ENCODE peak calls at places on chromosomes 4 and X, in six cellular contexts. One of them, this sample, is unnamed.

GRCh38 chr4:42371306-42372063 is 25.8 kb upstream of the SHISA3 start:
- DNase-seq in fibroblast of pulmonary artery: peak
- DNase-seq in fibroblast of mammary gland: peak
- DNase-seq in esophagus squamous epithelium: no peak
- DNase-seq in AG04450: peak
- DNase-seq in progenitor cell of endocrine pancreas: no peak
- DNase-seq in this sample: peak

GRCh38 chr4:41009411-41009810 is 204.9 kb downstream of the APBB2 start:
- DNase-seq in fibroblast of mammary gland: peak
- DNase-seq in esophagus squamous epithelium: no peak
- DNase-seq in progenitor cell of endocrine pancreas: no peak
- DNase-seq in fibroblast of pulmonary artery: peak
- DNase-seq in AG04450: no peak
- DNase-seq in this sample: peak

GRCh38 chr4:158094413-158095110 is 78.3 kb downstream of the GASK1B start:
- DNase-seq in progenitor cell of endocrine pancreas: peak
- DNase-seq in fibroblast of pulmonary artery: peak
- DNase-seq in esophagus squamous epithelium: no peak
- DNase-seq in AG04450: peak
- DNase-seq in fibroblast of mammary gland: peak
- DNase-seq in this sample: no peak

GRCh38 chr4:139511320-139511719 is 44.7 kb downstream of the SETD7 start:
- DNase-seq in fibroblast of pulmonary artery: peak
- DNase-seq in progenitor cell of endocrine pancreas: no peak
- DNase-seq in esophagus squamous epithelium: no peak
- DNase-seq in AG04450: no peak
- DNase-seq in fibroblast of mammary gland: no peak
- DNase-seq in this sample: no peak

GRCh38 chr4:10109995-10110670 is 6.5 kb downstream of the WDR1 start:
- DNase-seq in fibroblast of pulmonary artery: no peak
- DNase-seq in AG04450: no peak
- DNase-seq in fibroblast of mammary gland: no peak
- DNase-seq in progenitor cell of endocrine pancreas: no peak
- DNase-seq in esophagus squamous epithelium: no peak
- DNase-seq in this sample: no peak

GRCh38 chr4:172323288-172323687 is 510.1 kb downstream of the GALNTL6 start:
- DNase-seq in fibroblast of pulmonary artery: no peak
- DNase-seq in progenitor cell of endocrine pancreas: no peak
- DNase-seq in fibroblast of mammary gland: no peak
- DNase-seq in esophagus squamous epithelium: no peak
- DNase-seq in AG04450: no peak
- DNase-seq in this sample: no peak

GRCh38 chrX:40106677-40107290 is 9.0 kb upstream of the BCOR start:
- DNase-seq in progenitor cell of endocrine pancreas: no peak
- DNase-seq in AG04450: no peak
- DNase-seq in fibroblast of mammary gland: no peak
- DNase-seq in fibroblast of pulmonary artery: no peak
- DNase-seq in esophagus squamous epithelium: no peak
- DNase-seq in this sample: no peak

GRCh38 chr4:155017426-155017825 is 191.0 kb upstream of the NPY2R start:
- DNase-seq in progenitor cell of endocrine pancreas: no peak
- DNase-seq in fibroblast of pulmonary artery: peak
- DNase-seq in AG04450: no peak
- DNase-seq in fibroblast of mammary gland: no peak
- DNase-seq in esophagus squamous epithelium: no peak
- DNase-seq in this sample: no peak

GRCh38 chr4:107931775-107932321 is 499 bp downstream of the CYP2U1 start:
- DNase-seq in progenitor cell of endocrine pancreas: no peak
- DNase-seq in AG04450: no peak
- DNase-seq in esophagus squamous epithelium: peak
- DNase-seq in fibroblast of pulmonary artery: no peak
- DNase-seq in fibroblast of mammary gland: no peak
- DNase-seq in this sample: no peak

GRCh38 chr4:77921701-77922100 is 59.1 kb downstream of the MRPL1 start:
- DNase-seq in AG04450: peak
- DNase-seq in fibroblast of pulmonary artery: peak
- DNase-seq in progenitor cell of endocrine pancreas: no peak
- DNase-seq in esophagus squamous epithelium: no peak
- DNase-seq in fibroblast of mammary gland: peak
- DNase-seq in this sample: peak
- TF ChIP-seq CTCF in AG04450: no peak
- TF ChIP-seq CTCF in fibroblast of pulmonary artery: no peak
- TF ChIP-seq CTCF in progenitor cell of endocrine pancreas: no peak
- TF ChIP-seq CTCF in esophagus squamous epithelium: no peak
- TF ChIP-seq CTCF in fibroblast of mammary gland: no peak
- TF ChIP-seq CTCF in this sample: no peak

DNA sequence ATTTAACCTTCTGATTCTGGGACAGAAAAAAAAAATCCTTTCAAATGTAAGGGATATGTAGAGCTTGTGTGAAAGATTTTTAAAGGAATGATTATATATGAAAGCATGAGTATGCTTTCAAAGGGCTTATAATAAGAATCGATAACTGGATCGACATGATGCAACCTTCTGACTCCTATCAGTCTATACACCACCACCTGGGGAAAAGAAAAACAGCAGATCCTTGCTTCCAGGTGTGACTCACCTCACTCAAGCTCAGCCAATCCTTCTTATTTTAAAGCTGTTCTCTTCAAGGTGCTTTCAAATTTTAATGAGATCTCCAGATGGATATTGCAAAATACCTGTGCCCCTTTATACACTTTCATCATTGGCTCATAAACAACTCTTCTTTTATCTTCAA is 102.1 kb upstream of the EDNRA start:
- DNase-seq in esophagus squamous epithelium: no peak
- DNase-seq in fibroblast of pulmonary artery: no peak
- DNase-seq in fibroblast of mammary gland: no peak
- DNase-seq in progenitor cell of endocrine pancreas: no peak
- DNase-seq in AG04450: no peak
- DNase-seq in this sample: no peak
- TF ChIP-seq CTCF in esophagus squamous epithelium: no peak
- TF ChIP-seq CTCF in fibroblast of pulmonary artery: no peak
- TF ChIP-seq CTCF in fibroblast of mammary gland: no peak
- TF ChIP-seq CTCF in progenitor cell of endocrine pancreas: no peak
- TF ChIP-seq CTCF in AG04450: no peak
- TF ChIP-seq CTCF in this sample: no peak

GRCh38 chr4:1365271-1366178 is 18.5 kb downstream of the UVSSA start:
- DNase-seq in fibroblast of mammary gland: no peak
- DNase-seq in fibroblast of pulmonary artery: no peak
- DNase-seq in esophagus squamous epithelium: no peak
- DNase-seq in AG04450: no peak
- DNase-seq in progenitor cell of endocrine pancreas: no peak
- DNase-seq in this sample: no peak
- TF ChIP-seq CTCF in fibroblast of mammary gland: no peak
- TF ChIP-seq CTCF in fibroblast of pulmonary artery: no peak
- TF ChIP-seq CTCF in esophagus squamous epithelium: no peak
- TF ChIP-seq CTCF in AG04450: no peak
- TF ChIP-seq CTCF in progenitor cell of endocrine pancreas: peak
- TF ChIP-seq CTCF in this sample: no peak

DNA sequence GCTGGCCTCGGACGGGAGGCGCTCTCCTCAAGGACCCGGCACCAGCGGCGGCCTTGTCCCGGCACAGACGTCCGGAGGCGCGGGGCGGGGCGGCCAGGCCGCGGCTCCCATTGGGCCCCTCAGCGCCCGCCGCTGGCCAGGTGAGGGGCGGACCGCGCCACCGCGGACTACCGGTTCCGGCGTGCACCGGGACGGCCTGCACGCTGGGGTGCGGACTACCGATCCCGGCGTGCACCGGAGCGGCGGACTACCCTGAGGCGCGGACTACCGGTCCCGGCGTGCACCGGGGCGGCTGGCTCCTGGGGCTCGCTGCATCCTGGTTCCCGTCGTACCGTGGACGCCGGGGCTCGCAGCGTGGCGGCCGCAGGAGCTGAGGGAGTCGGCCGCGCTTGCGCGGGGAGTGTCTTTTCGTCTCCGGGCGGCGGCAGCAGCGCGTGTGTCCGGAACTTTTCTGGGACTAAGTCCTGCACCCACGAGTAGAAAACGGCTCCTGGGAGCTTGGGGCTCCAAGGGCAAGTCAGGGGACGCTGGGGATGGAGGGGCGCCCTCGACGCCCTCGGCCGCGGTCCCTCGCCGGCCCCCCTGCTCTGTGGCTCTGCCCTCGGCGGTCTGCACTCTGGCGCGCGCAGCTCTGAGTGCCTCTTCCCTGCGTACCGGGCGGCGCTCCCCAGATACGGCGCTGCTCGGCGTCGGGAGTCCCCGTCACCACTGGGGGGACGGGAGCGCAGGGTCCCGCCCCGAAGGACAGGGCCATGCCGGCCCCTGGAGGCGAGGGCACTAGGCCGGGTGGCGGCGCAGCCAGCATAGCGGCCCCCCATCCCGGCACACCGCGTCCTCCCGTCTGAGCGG is at the start of gene LETM1:
- DNase-seq in AG04450: peak
- DNase-seq in progenitor cell of endocrine pancreas: peak
- DNase-seq in fibroblast of mammary gland: peak
- DNase-seq in esophagus squamous epithelium: peak
- DNase-seq in fibroblast of pulmonary artery: peak
- DNase-seq in this sample: peak
- TF ChIP-seq CTCF in AG04450: no peak
- TF ChIP-seq CTCF in progenitor cell of endocrine pancreas: peak
- TF ChIP-seq CTCF in fibroblast of mammary gland: no peak
- TF ChIP-seq CTCF in esophagus squamous epithelium: no peak
- TF ChIP-seq CTCF in fibroblast of pulmonary artery: no peak
- TF ChIP-seq CTCF in this sample: no peak

GRCh38 chrX:51292421-51292820 is 40.2 kb upstream of the NUDT10 start:
- DNase-seq in esophagus squamous epithelium: no peak
- DNase-seq in fibroblast of mammary gland: no peak
- DNase-seq in AG04450: no peak
- DNase-seq in fibroblast of pulmonary artery: no peak
- DNase-seq in progenitor cell of endocrine pancreas: no peak
- DNase-seq in this sample: no peak

DNA sequence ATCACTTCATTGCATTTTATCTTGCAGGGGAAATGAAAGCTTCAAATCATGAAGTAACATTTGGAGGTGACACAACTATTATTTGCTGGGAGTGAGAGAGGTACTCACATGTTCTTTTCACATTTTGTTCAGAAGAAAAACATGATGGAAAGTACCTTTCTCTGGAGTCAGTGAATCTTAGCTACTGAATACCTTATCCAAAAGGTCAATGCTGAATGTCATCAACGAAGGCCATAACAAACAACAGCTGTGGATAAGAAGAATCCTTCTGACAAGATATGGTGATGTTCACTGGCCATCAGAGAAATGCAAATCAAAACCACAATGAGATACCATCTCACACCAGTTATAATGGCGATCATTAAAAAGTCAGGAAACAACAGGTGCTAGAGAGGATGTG is 36.5 kb upstream of the NUDT10 start:
- DNase-seq in fibroblast of pulmonary artery: no peak
- DNase-seq in esophagus squamous epithelium: no peak
- DNase-seq in progenitor cell of endocrine pancreas: no peak
- DNase-seq in fibroblast of mammary gland: no peak
- DNase-seq in AG04450: no peak
- DNase-seq in this sample: no peak
- TF ChIP-seq CTCF in fibroblast of pulmonary artery: no peak
- TF ChIP-seq CTCF in esophagus squamous epithelium: no peak
- TF ChIP-seq CTCF in progenitor cell of endocrine pancreas: no peak
- TF ChIP-seq CTCF in fibroblast of mammary gland: no peak
- TF ChIP-seq CTCF in AG04450: no peak
- TF ChIP-seq CTCF in this sample: no peak

DNA sequence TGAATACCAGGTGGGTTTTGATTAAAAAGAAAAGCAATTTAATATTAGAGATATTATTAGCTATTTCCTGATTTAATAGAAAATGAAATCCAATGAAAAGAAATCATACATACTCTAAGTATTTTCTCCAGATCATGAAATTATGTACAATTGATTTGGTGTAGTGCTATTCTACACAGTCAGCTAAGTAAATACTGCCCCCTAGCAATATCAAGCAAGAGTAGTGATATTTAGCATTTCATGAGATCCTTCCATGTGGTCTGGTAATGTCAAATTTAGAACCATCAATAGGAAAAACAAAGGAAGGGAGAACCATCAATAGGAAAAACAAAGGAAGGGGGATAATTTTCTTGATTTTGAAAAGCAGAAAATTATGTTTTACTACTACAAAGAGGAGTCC is 114.6 kb downstream of the TBCK start:
- DNase-seq in esophagus squamous epithelium: no peak
- DNase-seq in fibroblast of mammary gland: peak
- DNase-seq in fibroblast of pulmonary artery: peak
- DNase-seq in progenitor cell of endocrine pancreas: no peak
- DNase-seq in AG04450: no peak
- DNase-seq in this sample: peak
- TF ChIP-seq CTCF in esophagus squamous epithelium: no peak
- TF ChIP-seq CTCF in fibroblast of mammary gland: peak
- TF ChIP-seq CTCF in fibroblast of pulmonary artery: peak
- TF ChIP-seq CTCF in progenitor cell of endocrine pancreas: peak
- TF ChIP-seq CTCF in AG04450: peak
- TF ChIP-seq CTCF in this sample: peak

GRCh38 chr4:24915121-24915922 is 2.5 kb upstream of the CCDC149 start:
- DNase-seq in esophagus squamous epithelium: no peak
- DNase-seq in AG04450: no peak
- DNase-seq in fibroblast of mammary gland: no peak
- DNase-seq in fibroblast of pulmonary artery: peak
- DNase-seq in progenitor cell of endocrine pancreas: no peak
- DNase-seq in this sample: peak
- TF ChIP-seq CTCF in esophagus squamous epithelium: no peak
- TF ChIP-seq CTCF in AG04450: no peak
- TF ChIP-seq CTCF in fibroblast of mammary gland: peak
- TF ChIP-seq CTCF in fibroblast of pulmonary artery: peak
- TF ChIP-seq CTCF in progenitor cell of endocrine pancreas: peak
- TF ChIP-seq CTCF in this sample: peak

GRCh38 chr4:16268290-16268689 is 42.0 kb upstream of the TAPT1 start:
- DNase-seq in progenitor cell of endocrine pancreas: no peak
- DNase-seq in esophagus squamous epithelium: no peak
- DNase-seq in AG04450: no peak
- DNase-seq in fibroblast of pulmonary artery: no peak
- DNase-seq in fibroblast of mammary gland: no peak
- DNase-seq in this sample: no peak

GRCh38 chr4:16265820-16266219 is 39.5 kb upstream of the TAPT1 start:
- DNase-seq in esophagus squamous epithelium: no peak
- DNase-seq in fibroblast of pulmonary artery: no peak
- DNase-seq in fibroblast of mammary gland: no peak
- DNase-seq in progenitor cell of endocrine pancreas: no peak
- DNase-seq in AG04450: no peak
- DNase-seq in this sample: no peak

GRCh38 chr4:16269742-16270522 is 43.7 kb upstream of the TAPT1 start:
- DNase-seq in AG04450: no peak
- DNase-seq in progenitor cell of endocrine pancreas: no peak
- DNase-seq in fibroblast of pulmonary artery: peak
- DNase-seq in fibroblast of mammary gland: peak
- DNase-seq in esophagus squamous epithelium: no peak
- DNase-seq in this sample: peak

GRCh38 chr4:16267639-16268038 is 41.4 kb upstream of the TAPT1 start:
- DNase-seq in AG04450: no peak
- DNase-seq in progenitor cell of endocrine pancreas: no peak
- DNase-seq in esophagus squamous epithelium: no peak
- DNase-seq in fibroblast of pulmonary artery: no peak
- DNase-seq in fibroblast of mammary gland: no peak
- DNase-seq in this sample: no peak

DNA sequence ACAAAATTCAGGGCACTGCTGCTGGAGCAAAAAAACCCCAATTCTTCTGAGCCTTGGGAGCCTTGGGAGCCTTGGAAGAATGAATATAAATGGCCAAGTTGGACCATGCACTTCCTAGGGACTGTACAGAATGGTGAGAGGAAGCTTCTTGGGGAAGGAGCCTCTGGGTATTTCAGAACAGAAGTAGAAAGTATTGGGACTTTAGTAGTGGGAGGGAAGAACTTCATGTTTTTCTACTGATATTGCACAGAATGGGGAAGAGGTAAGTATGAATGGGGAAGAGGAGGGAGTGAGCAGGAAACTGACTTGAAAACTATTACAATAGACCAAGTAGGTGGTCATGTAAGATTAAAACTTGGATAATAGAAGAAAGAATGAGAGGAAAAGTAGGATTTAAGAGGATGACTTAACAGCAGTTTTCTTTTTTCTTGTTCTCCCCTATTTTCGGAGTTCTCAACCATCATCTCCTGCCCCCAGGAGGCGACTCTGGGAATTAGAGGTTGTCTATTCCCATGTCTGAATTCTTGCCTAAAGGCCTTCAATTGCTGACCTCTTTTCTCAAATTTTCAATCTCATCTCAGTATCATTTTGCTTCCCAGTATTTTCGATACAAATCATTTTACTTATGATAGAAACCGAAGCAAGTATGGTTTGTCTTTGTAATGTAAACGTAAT is 44.5 kb upstream of the TAPT1 start:
- DNase-seq in progenitor cell of endocrine pancreas: no peak
- DNase-seq in fibroblast of pulmonary artery: no peak
- DNase-seq in fibroblast of mammary gland: no peak
- DNase-seq in AG04450: no peak
- DNase-seq in esophagus squamous epithelium: no peak
- DNase-seq in this sample: no peak
- TF ChIP-seq CTCF in progenitor cell of endocrine pancreas: peak
- TF ChIP-seq CTCF in fibroblast of pulmonary artery: peak
- TF ChIP-seq CTCF in fibroblast of mammary gland: peak
- TF ChIP-seq CTCF in AG04450: peak
- TF ChIP-seq CTCF in esophagus squamous epithelium: no peak
- TF ChIP-seq CTCF in this sample: peak